ENCODE peak calls at places on chromosomes 12 and 14, in four cellular contexts. Q, W, U and L are unnamed samples.

GRCh38 chr12:1083086-1083887 is 92.3 kb downstream of the ERC1 start:
- DNase-seq in Q (no peak), W (no peak), U (peak; percentile 41), L (no peak)

GRCh38 chr12:15220961-15221885 is at the start of gene RERG:
- DNase-seq in U (peak; percentile 88), W (peak; percentile 89), Q (peak; percentile 8), L (peak; percentile 5)

GRCh38 chr14:92726135-92726932 is 22.1 kb downstream of the LGMN start:
- DNase-seq in Q (peak; percentile 45), W (no peak), U (no peak), L (no peak)

GRCh38 chr14:64979336-64980074 is 7.2 kb upstream of the FNTB start:
- DNase-seq in U (no peak), Q (no peak), W (no peak), L (no peak)

GRCh38 chr12:14605401-14605989 is 37.8 kb upstream of the PLBD1 start:
- DNase-seq in U (no peak), W (no peak), Q (no peak), L (no peak)

GRCh38 chr12:46385439-46385838 is 12.9 kb upstream of the SLC38A2 start:
- DNase-seq in W (no peak), U (no peak), Q (no peak), L (no peak)

GRCh38 chr14:78970677-78971076 is 800.5 kb downstream of the NRXN3 start:
- DNase-seq in Q (no peak), W (no peak), U (no peak), L (no peak)

GRCh38 chr12:55142896-55143870 is 17.0 kb downstream of the OR9K2 start:
- DNase-seq in W (peak; percentile 63), U (peak; percentile 18), Q (peak; percentile 55), L (no peak)

GRCh38 chr12:14993537-14994266 is 20.9 kb downstream of the PDE6H start:
- DNase-seq in W (no peak), U (no peak), Q (no peak), L (no peak)

GRCh38 chr12:121529184-121529583 is 51.6 kb downstream of the KDM2B start:
- DNase-seq in U (no peak), W (no peak), Q (no peak), L (no peak)

GRCh38 chr14:54902143-54902520 is 494 bp downstream of the GCH1 start:
- DNase-seq in W (peak; percentile 70), U (peak; percentile 70), Q (peak; percentile 27), L (no peak)

GRCh38 chr12:77324763-77325468 is 259.5 kb upstream of the E2F7 start:
- DNase-seq in U (peak; percentile 87), W (peak; percentile 86), Q (peak; percentile 22), L (no peak)

GRCh38 chr14:93532550-93532949 is 101.8 kb downstream of the UNC79 start:
- DNase-seq in W (no peak), Q (no peak), U (no peak), L (no peak)

GRCh38 chr12:43148711-43149110 is 403.3 kb downstream of the ADAMTS20 start:
- DNase-seq in U (no peak), Q (no peak), W (no peak), L (no peak)

GRCh38 chr12:117494833-117495714 is 133.6 kb upstream of the NOS1 start:
- DNase-seq in W (no peak), U (no peak), Q (no peak), L (no peak)

GRCh38 chr14:53670701-53671100 is 285.9 kb downstream of the BMP4 start:
- DNase-seq in W (no peak), Q (no peak), U (no peak), L (no peak)

GRCh38 chr14:31536201-31536960 is 24.8 kb upstream of the NUBPL start:
- DNase-seq in U (no peak), Q (no peak), W (no peak), L (no peak)

GRCh38 chr14:67360469-67361206 is 510 bp downstream of the EIF2S1 start:
- DNase-seq in Q (no peak), W (no peak), U (no peak), L (no peak)

GRCh38 chr12:122208073-122208820 is 4.7 kb downstream of the B3GNT4 start:
- DNase-seq in Q (no peak), U (no peak), W (no peak), L (no peak)

GRCh38 chr12:117051380-117051779 is 47.8 kb downstream of the TESC start:
- DNase-seq in U (no peak), W (no peak), Q (no peak), L (no peak)

GRCh38 chr12:93247313-93248057 is 130.2 kb upstream of the NUDT4 start:
- DNase-seq in W (no peak), U (no peak), Q (no peak), L (no peak)
- TF ChIP-seq USF1 in W (no peak), U (no peak), Q (no peak), L (no peak)

GRCh38 chr14:95044463-95045254 is 112.7 kb downstream of the DICER1 start:
- DNase-seq in W (peak; percentile 34), Q (peak; percentile 20), U (no peak), L (no peak)

GRCh38 chr14:95047754-95048153 is 109.6 kb downstream of the DICER1 start:
- DNase-seq in Q (no peak), U (no peak), W (no peak), L (no peak)

GRCh38 chr14:95046711-95047681 is 110.3 kb downstream of the DICER1 start:
- DNase-seq in W (peak; percentile 10), Q (no peak), U (no peak), L (no peak)

GRCh38 chr14:95045255-95045701 is 112.1 kb downstream of the DICER1 start:
- DNase-seq in W (no peak), Q (no peak), U (no peak), L (no peak)

GRCh38 chr14:95045836-95046430 is 111.4 kb downstream of the DICER1 start:
- DNase-seq in U (no peak), Q (no peak), W (peak; percentile 1), L (no peak)
- TF ChIP-seq USF1 in U (no peak), Q (no peak), W (no peak), L (no peak)

GRCh38 chr14:99769799-99770198 is 23.4 kb upstream of the EML1 start:
- DNase-seq in Q (no peak), W (no peak), U (no peak), L (no peak)

GRCh38 chr14:99772371-99773283 is 20.6 kb upstream of the EML1 start:
- DNase-seq in W (no peak), Q (no peak), U (no peak), L (no peak)

GRCh38 chr14:99768381-99768780 is 24.8 kb upstream of the EML1 start:
- DNase-seq in U (no peak), W (no peak), Q (no peak), L (no peak)

GRCh38 chr14:99773496-99774203 is 19.6 kb upstream of the EML1 start:
- DNase-seq in Q (no peak), U (peak; percentile 84), W (no peak), L (no peak)

DNA sequence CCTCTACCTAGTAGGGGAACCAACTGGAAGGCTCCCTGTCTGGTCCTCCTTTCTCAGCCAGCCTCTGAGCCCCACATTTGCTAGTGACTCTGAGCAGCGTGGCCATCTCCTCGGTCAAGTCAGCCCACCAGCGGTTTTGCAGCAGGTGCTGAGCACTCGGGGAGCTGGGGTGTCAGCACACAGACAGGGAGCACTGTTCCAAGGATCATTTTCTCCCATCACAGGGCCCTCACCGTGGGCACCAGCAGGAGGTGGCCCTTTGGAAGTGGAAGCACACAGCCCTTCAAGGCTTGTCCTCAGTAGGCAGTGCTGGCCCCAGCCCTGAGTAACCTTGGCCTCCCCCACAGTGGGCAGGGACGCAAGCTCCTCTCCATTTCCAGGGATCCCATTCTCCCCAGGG is 24.1 kb upstream of the EML1 start:
- DNase-seq in W (no peak), Q (no peak), U (no peak), L (no peak)
- TF ChIP-seq USF1 in W (no peak), Q (no peak), U (no peak), L (no peak)

DNA sequence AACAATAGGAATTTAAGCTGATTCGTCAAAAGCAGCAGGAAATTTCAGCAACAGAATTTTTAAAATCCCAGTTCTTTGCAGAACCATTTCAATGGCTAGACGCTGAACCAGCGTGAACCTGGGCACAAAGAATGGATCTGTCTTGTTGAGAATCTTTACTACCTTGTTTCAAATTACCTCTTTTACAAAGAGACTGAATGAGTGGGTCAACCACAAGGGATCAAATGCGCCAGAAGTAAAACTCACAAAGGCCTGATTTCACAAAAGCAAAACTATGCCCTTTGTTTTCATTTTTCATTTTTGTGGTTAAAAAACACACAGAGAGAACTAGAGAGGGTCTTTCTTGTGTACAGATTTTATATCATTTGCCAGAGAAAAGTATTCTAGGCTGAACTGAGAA is 30.4 kb downstream of the TMEM132D start:
- DNase-seq in W (no peak), Q (no peak), U (no peak), L (no peak)
- TF ChIP-seq USF1 in W (no peak), Q (no peak), U (no peak), L (no peak)

GRCh38 chr12:50074936-50075807 is 10.0 kb upstream of the SMARCD1 start:
- DNase-seq in U (peak; percentile 92), W (peak; percentile 93), Q (peak; percentile 82), L (peak; percentile 37)
- TF ChIP-seq USF1 in U (no peak), W (no peak), Q (no peak), L (no peak)

DNA sequence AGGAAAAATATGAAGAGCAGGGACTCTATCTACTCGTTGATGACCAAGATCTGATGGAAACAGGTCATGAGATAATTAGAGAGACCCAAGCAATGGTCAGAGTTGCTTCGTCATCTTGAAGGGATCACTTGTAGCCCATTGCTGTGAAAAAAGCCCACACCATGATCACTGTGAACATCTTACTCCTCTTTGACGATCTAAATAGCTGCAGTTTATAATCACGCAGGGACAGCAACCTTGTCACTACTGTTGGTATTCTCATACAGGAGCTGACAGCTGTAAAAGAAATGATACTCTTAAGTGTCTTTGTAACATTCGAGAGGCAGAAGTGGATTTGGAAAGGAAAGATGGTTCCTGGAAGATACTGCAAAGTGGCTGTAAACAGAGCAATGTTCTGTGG is 33.7 kb upstream of the RERGL start:
- DNase-seq in U (no peak), Q (no peak), W (no peak), L (no peak)
- TF ChIP-seq USF1 in U (no peak), Q (no peak), W (no peak), L (no peak)

GRCh38 chr12:39763894-39764176 is 144.2 kb upstream of the ABCD2 start:
- DNase-seq in U (no peak), Q (no peak), W (no peak), L (no peak)

GRCh38 chr12:39763071-39763893 is 143.7 kb upstream of the ABCD2 start:
- DNase-seq in W (no peak), Q (no peak), U (no peak), L (no peak)

DNA sequence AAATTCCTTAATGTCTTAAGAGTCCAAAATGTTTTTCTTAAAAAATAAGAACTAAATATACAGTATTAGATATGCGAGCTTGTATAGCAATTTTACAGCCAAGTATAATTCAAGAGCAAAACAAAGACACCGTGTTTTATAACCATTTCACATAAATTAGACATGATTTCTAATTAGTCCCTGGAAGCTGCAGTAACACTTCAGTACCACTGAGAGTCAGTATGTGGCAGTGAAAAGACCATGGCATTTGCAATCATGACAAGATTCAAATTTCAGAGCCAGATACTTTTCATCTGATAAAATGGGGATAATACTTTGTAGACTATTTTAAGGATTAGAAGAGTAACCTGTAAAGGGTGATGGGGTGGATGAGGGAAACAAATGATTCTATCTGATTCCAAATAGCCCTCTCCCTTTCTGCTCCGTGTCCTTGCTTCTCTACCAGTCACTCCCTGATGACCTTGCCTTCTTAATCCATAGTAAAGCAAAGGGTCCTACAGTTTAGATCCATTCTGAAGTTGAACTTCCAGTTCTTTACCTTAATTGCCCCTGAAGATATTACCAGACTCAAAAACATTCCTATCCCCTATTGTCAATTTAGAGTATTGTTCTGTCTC is 145.4 kb upstream of the ABCD2 start:
- DNase-seq in Q (peak; percentile 24), W (no peak), U (peak; percentile 39), L (no peak)
- TF ChIP-seq USF1 in Q (no peak), W (no peak), U (no peak), L (no peak)